ENCODE peak calls at places on chromosome X, in seven cellular contexts. P, G, S, L, N, O and I are unnamed samples.

GRCh38 chrX:12329476-12329875 is 191.2 kb downstream of the FRMPD4 start:
- DNase-seq in L (no peak), N (peak), G (no peak), P (no peak), O (no peak), S (no peak), I (peak)

GRCh38 chrX:13836575-13836974 is 19.7 kb upstream of the GPM6B start:
- DNase-seq in G (no peak), L (no peak), N (no peak), O (no peak), P (no peak), S (no peak), I (no peak)

GRCh38 chrX:130594453-130594916 is 192.7 kb downstream of the RBMX2 start:
- DNase-seq in O (no peak), L (no peak), G (no peak), S (peak), P (no peak), N (no peak), I (no peak)

GRCh38 chrX:12304261-12304660 is 166.0 kb downstream of the FRMPD4 start:
- DNase-seq in S (no peak), N (peak), L (no peak), O (no peak), P (no peak), G (no peak), I (no peak)

GRCh38 chrX:134294548-134294947 is 57.6 kb downstream of the CCDC160 start:
- DNase-seq in S (no peak), N (peak), O (no peak), L (no peak), P (no peak), G (no peak), I (peak)

GRCh38 chrX:11770320-11770719 is 12.3 kb downstream of the MSL3 start:
- DNase-seq in O (peak), S (peak), N (peak), L (peak), G (peak), P (no peak), I (peak)

GRCh38 chrX:727738-728621 is 97.4 kb downstream of the SHOX start:
- DNase-seq in L (no peak), P (no peak), S (no peak), O (no peak), G (no peak), N (no peak), I (peak)

GRCh38 chrX:127306262-127306661 is 486.7 kb downstream of the PRR32 start:
- DNase-seq in N (no peak), O (no peak), P (no peak), G (no peak), L (no peak), S (no peak), I (no peak)

GRCh38 chrX:5236096-5236495 is 992.6 kb downstream of the NLGN4X start:
- DNase-seq in N (no peak), G (no peak), P (no peak), O (no peak), L (no peak), S (no peak), I (peak)

GRCh38 chrX:153922932-153923857 is 2.9 kb downstream of the ARHGAP4 start:
- DNase-seq in O (no peak), G (peak), P (no peak), S (no peak), L (no peak), N (peak), I (peak)

GRCh38 chrX:3576886-3577516 is 136.4 kb downstream of the PRKX start:
- DNase-seq in P (no peak), S (no peak), O (no peak), G (no peak), N (peak), L (no peak), I (peak)

GRCh38 chrX:16067886-16068515 is 55.4 kb upstream of the GRPR start:
- DNase-seq in L (no peak), G (no peak), O (peak), P (no peak), N (no peak), S (no peak), I (no peak)

GRCh38 chrX:40908026-40908425 is 172.7 kb upstream of the MED14 start:
- DNase-seq in P (no peak), S (no peak), G (no peak), N (peak), O (no peak), L (no peak), I (peak)

GRCh38 chrX:144732588-144732987 is 514.7 kb upstream of the SPANXN1 start:
- DNase-seq in S (no peak), P (no peak), G (no peak), O (no peak), L (no peak), N (no peak), I (peak)

GRCh38 chrX:140664939-140665338 is 44.6 kb upstream of the LINC00632 start:
- DNase-seq in L (no peak), S (no peak), P (no peak), G (no peak), O (peak), N (peak), I (peak)

GRCh38 chrX:27622883-27623282 is 32.7 kb downstream of the DCAF8L2 start:
- DNase-seq in N (no peak), S (no peak), L (no peak), O (no peak), P (no peak), G (no peak), I (no peak)

GRCh38 chrX:137313627-137314026 is 252.3 kb upstream of the ZIC3 start:
- DNase-seq in P (no peak), L (peak), N (no peak), O (peak), S (no peak), G (no peak), I (no peak)

GRCh38 chrX:86023806-86024205 is 23.6 kb downstream of the CHM start:
- DNase-seq in G (no peak), O (no peak), L (no peak), P (no peak), S (no peak), N (no peak), I (no peak)